ENCODE peak calls at places on chromosome 13, in eight cellular contexts. One of them, this sample, is unnamed.

GRCh38 chr13:59472134-59472533 is 691.6 kb downstream of the DIAPH3 start:
- DNase-seq in heart right ventricle: no peak
- DNase-seq in H9: no peak
- DNase-seq in vagina: no peak
- DNase-seq in ovary: no peak
- DNase-seq in effector memory CD4-positive, alpha-beta T cell: no peak
- DNase-seq in HCT116: no peak
- DNase-seq in naive thymus-derived CD4-positive, alpha-beta T cell: no peak
- DNase-seq in this sample: no peak

GRCh38 chr13:85772379-85772778 is 26.8 kb downstream of the SLITRK6 start:
- DNase-seq in H9: no peak
- DNase-seq in HCT116: no peak
- DNase-seq in ovary: no peak
- DNase-seq in heart right ventricle: no peak
- DNase-seq in effector memory CD4-positive, alpha-beta T cell: no peak
- DNase-seq in naive thymus-derived CD4-positive, alpha-beta T cell: no peak
- DNase-seq in vagina: no peak
- DNase-seq in this sample: no peak

GRCh38 chr13:30159446-30159839 is 147.9 kb downstream of the KATNAL1 start:
- DNase-seq in effector memory CD4-positive, alpha-beta T cell: no peak
- DNase-seq in vagina: no peak
- DNase-seq in H9: no peak
- DNase-seq in HCT116: no peak
- DNase-seq in naive thymus-derived CD4-positive, alpha-beta T cell: no peak
- DNase-seq in heart right ventricle: no peak
- DNase-seq in ovary: no peak
- DNase-seq in this sample: no peak

GRCh38 chr13:40430234-40430633 is 236.2 kb downstream of the FOXO1 start:
- DNase-seq in H9: no peak
- DNase-seq in HCT116: no peak
- DNase-seq in ovary: no peak
- DNase-seq in vagina: no peak
- DNase-seq in heart right ventricle: no peak
- DNase-seq in effector memory CD4-positive, alpha-beta T cell: no peak
- DNase-seq in naive thymus-derived CD4-positive, alpha-beta T cell: no peak
- DNase-seq in this sample: no peak

GRCh38 chr13:65613004-65613403 is 1617.1 kb downstream of the PCDH9 start:
- DNase-seq in effector memory CD4-positive, alpha-beta T cell: no peak
- DNase-seq in H9: peak
- DNase-seq in vagina: no peak
- DNase-seq in naive thymus-derived CD4-positive, alpha-beta T cell: no peak
- DNase-seq in HCT116: peak
- DNase-seq in ovary: no peak
- DNase-seq in heart right ventricle: no peak
- DNase-seq in this sample: peak

GRCh38 chr13:79085021-79085420 is 321.0 kb downstream of the RBM26 start:
- DNase-seq in effector memory CD4-positive, alpha-beta T cell: no peak
- DNase-seq in vagina: no peak
- DNase-seq in ovary: no peak
- DNase-seq in heart right ventricle: no peak
- DNase-seq in naive thymus-derived CD4-positive, alpha-beta T cell: no peak
- DNase-seq in HCT116: no peak
- DNase-seq in H9: no peak
- DNase-seq in this sample: no peak

GRCh38 chr13:49627831-49628652 is at the start of gene ARL11:
- DNase-seq in HCT116: no peak
- DNase-seq in H9: peak
- DNase-seq in ovary: no peak
- DNase-seq in heart right ventricle: peak
- DNase-seq in vagina: no peak
- DNase-seq in naive thymus-derived CD4-positive, alpha-beta T cell: peak
- DNase-seq in effector memory CD4-positive, alpha-beta T cell: no peak
- DNase-seq in this sample: no peak

GRCh38 chr13:44576396-44577235 is 486 bp upstream of the TSC22D1 start:
- DNase-seq in H9: no peak
- DNase-seq in ovary: peak
- DNase-seq in effector memory CD4-positive, alpha-beta T cell: peak
- DNase-seq in heart right ventricle: no peak
- DNase-seq in vagina: no peak
- DNase-seq in naive thymus-derived CD4-positive, alpha-beta T cell: no peak
- DNase-seq in HCT116: no peak
- DNase-seq in this sample: no peak

GRCh38 chr13:42022796-42023493 is 25.5 kb upstream of the DGKH start:
- DNase-seq in H9: no peak
- DNase-seq in HCT116: no peak
- DNase-seq in effector memory CD4-positive, alpha-beta T cell: no peak
- DNase-seq in heart right ventricle: no peak
- DNase-seq in naive thymus-derived CD4-positive, alpha-beta T cell: no peak
- DNase-seq in vagina: no peak
- DNase-seq in ovary: no peak
- DNase-seq in this sample: no peak

GRCh38 chr13:36086117-36086516 is 45.1 kb downstream of the DCLK1 start:
- DNase-seq in heart right ventricle: no peak
- DNase-seq in effector memory CD4-positive, alpha-beta T cell: no peak
- DNase-seq in ovary: no peak
- DNase-seq in HCT116: no peak
- DNase-seq in vagina: no peak
- DNase-seq in H9: peak
- DNase-seq in naive thymus-derived CD4-positive, alpha-beta T cell: no peak
- DNase-seq in this sample: no peak

DNA sequence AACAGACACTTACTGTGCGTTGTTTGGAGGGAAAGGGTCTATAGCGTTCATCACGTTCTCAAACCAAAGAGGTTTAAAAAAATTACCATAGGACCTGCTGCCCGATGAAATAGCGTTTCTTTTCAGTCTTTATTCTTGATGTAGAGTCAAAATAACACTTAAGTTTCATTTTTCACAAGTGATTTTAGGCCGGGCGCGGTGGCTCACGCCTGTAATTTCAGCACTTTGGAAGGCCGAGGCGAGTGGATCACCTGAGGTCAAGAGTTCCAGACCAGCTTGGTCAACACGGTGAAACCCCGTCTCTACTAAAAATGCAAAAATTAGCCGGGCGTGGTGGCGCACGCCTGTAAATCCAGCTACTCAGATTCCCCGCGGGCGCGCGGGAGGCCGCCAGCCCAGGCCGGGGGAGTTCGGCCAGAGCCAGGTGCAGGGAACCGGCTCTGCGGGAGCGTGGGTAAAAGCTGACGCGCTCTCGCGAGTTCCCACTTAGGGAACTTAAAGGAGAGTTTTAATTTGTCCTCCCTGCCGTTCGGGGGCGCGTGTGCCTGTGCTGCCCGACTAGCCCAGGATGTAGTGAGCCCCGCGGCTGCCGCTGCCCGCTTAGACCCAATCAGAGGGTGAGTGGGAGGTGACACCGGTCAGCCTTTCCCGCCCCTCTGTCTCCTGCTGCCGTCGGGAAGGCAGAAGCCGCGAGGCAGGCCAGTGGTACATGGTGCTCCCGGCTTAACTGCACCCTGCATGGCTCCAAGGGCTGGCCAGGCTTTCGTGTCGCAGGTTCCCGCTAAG is 35.8 kb upstream of the NEK3 start:
- DNase-seq in HCT116: no peak
- DNase-seq in effector memory CD4-positive, alpha-beta T cell: peak
- DNase-seq in H9: peak
- DNase-seq in heart right ventricle: peak
- DNase-seq in vagina: no peak
- DNase-seq in ovary: peak
- DNase-seq in naive thymus-derived CD4-positive, alpha-beta T cell: peak
- DNase-seq in this sample: no peak
- H3K27ac ChIP-seq in HCT116: peak
- H3K27ac ChIP-seq in effector memory CD4-positive, alpha-beta T cell: peak
- H3K27ac ChIP-seq in H9: no peak
- H3K27ac ChIP-seq in heart right ventricle: peak
- H3K27ac ChIP-seq in vagina: peak
- H3K27ac ChIP-seq in ovary: peak
- H3K27ac ChIP-seq in naive thymus-derived CD4-positive, alpha-beta T cell: peak
- H3K27ac ChIP-seq in this sample: no peak

GRCh38 chr13:33870046-33870668 is 52.2 kb downstream of the RFC3 start:
- DNase-seq in heart right ventricle: no peak
- DNase-seq in H9: no peak
- DNase-seq in ovary: no peak
- DNase-seq in effector memory CD4-positive, alpha-beta T cell: no peak
- DNase-seq in vagina: no peak
- DNase-seq in HCT116: no peak
- DNase-seq in naive thymus-derived CD4-positive, alpha-beta T cell: no peak
- DNase-seq in this sample: no peak
- H3K27ac ChIP-seq in heart right ventricle: no peak
- H3K27ac ChIP-seq in H9: no peak
- H3K27ac ChIP-seq in ovary: no peak
- H3K27ac ChIP-seq in effector memory CD4-positive, alpha-beta T cell: no peak
- H3K27ac ChIP-seq in vagina: no peak
- H3K27ac ChIP-seq in HCT116: no peak
- H3K27ac ChIP-seq in naive thymus-derived CD4-positive, alpha-beta T cell: no peak
- H3K27ac ChIP-seq in this sample: no peak

DNA sequence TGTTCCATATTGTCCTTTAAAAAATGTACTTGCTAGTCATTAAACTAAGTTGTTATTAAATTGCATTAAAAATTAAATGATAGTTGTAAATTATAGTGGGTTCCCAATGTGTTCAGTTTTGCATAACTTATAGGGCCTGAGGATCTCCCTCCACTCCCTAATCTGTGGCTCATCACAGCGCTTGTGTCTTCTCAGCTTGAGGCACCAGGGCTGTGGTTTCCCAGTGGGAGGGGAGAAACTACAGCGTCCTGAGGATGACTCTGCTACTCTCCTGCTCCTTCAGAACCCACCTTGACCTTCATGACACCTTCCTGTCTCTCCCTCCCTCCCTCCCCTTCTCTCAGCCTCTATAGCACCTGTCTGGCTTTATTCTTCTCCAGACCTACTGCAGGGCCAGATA is 1.4 kb downstream of the SGCG start:
- DNase-seq in HCT116: no peak
- DNase-seq in vagina: no peak
- DNase-seq in H9: no peak
- DNase-seq in effector memory CD4-positive, alpha-beta T cell: no peak
- DNase-seq in heart right ventricle: no peak
- DNase-seq in naive thymus-derived CD4-positive, alpha-beta T cell: no peak
- DNase-seq in ovary: no peak
- DNase-seq in this sample: no peak
- H3K27ac ChIP-seq in HCT116: no peak
- H3K27ac ChIP-seq in vagina: no peak
- H3K27ac ChIP-seq in H9: no peak
- H3K27ac ChIP-seq in effector memory CD4-positive, alpha-beta T cell: no peak
- H3K27ac ChIP-seq in heart right ventricle: peak
- H3K27ac ChIP-seq in naive thymus-derived CD4-positive, alpha-beta T cell: no peak
- H3K27ac ChIP-seq in ovary: no peak
- H3K27ac ChIP-seq in this sample: no peak

GRCh38 chr13:104314926-104315535 is 1248.8 kb upstream of the SLC10A2 start:
- DNase-seq in HCT116: no peak
- DNase-seq in ovary: no peak
- DNase-seq in effector memory CD4-positive, alpha-beta T cell: no peak
- DNase-seq in heart right ventricle: no peak
- DNase-seq in naive thymus-derived CD4-positive, alpha-beta T cell: no peak
- DNase-seq in H9: no peak
- DNase-seq in vagina: no peak
- DNase-seq in this sample: no peak
- H3K27ac ChIP-seq in HCT116: no peak
- H3K27ac ChIP-seq in ovary: no peak
- H3K27ac ChIP-seq in effector memory CD4-positive, alpha-beta T cell: no peak
- H3K27ac ChIP-seq in heart right ventricle: no peak
- H3K27ac ChIP-seq in naive thymus-derived CD4-positive, alpha-beta T cell: no peak
- H3K27ac ChIP-seq in H9: no peak
- H3K27ac ChIP-seq in vagina: no peak
- H3K27ac ChIP-seq in this sample: no peak

GRCh38 chr13:99237981-99238662 is 20.1 kb downstream of the GPR18 start:
- DNase-seq in H9: no peak
- DNase-seq in heart right ventricle: no peak
- DNase-seq in ovary: no peak
- DNase-seq in HCT116: no peak
- DNase-seq in vagina: no peak
- DNase-seq in naive thymus-derived CD4-positive, alpha-beta T cell: peak
- DNase-seq in effector memory CD4-positive, alpha-beta T cell: no peak
- DNase-seq in this sample: no peak
- H3K27ac ChIP-seq in H9: no peak
- H3K27ac ChIP-seq in heart right ventricle: peak
- H3K27ac ChIP-seq in ovary: no peak
- H3K27ac ChIP-seq in HCT116: no peak
- H3K27ac ChIP-seq in vagina: no peak
- H3K27ac ChIP-seq in naive thymus-derived CD4-positive, alpha-beta T cell: peak
- H3K27ac ChIP-seq in effector memory CD4-positive, alpha-beta T cell: peak
- H3K27ac ChIP-seq in this sample: no peak

DNA sequence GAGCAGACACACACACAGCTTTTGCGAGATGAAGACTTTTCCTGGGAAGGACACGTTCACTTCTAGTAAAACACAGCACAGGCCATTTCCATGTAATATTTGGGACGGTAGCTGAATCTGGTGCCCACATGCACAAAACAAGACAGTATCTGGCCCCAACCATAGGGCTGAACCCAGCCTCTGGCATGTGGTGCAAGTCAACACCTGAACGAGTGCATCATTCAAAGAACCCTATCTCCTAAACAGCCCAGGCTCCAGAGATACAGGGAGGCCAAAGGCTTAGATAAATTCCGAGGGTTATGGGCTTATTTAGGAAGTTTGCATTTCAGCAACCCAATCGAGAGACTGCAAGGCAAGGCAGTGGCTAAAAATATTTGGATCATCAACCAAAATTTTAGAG is 2.7 kb upstream of the TFDP1 start:
- DNase-seq in ovary: no peak
- DNase-seq in H9: peak
- DNase-seq in naive thymus-derived CD4-positive, alpha-beta T cell: no peak
- DNase-seq in vagina: peak
- DNase-seq in HCT116: no peak
- DNase-seq in effector memory CD4-positive, alpha-beta T cell: no peak
- DNase-seq in heart right ventricle: no peak
- DNase-seq in this sample: no peak
- H3K27ac ChIP-seq in ovary: no peak
- H3K27ac ChIP-seq in H9: no peak
- H3K27ac ChIP-seq in naive thymus-derived CD4-positive, alpha-beta T cell: no peak
- H3K27ac ChIP-seq in vagina: no peak
- H3K27ac ChIP-seq in HCT116: no peak
- H3K27ac ChIP-seq in effector memory CD4-positive, alpha-beta T cell: no peak
- H3K27ac ChIP-seq in heart right ventricle: no peak
- H3K27ac ChIP-seq in this sample: no peak